ENCODE peak calls at places on chromosome 19, in five cellular contexts. B is neuronal stem cell, V is KG1, L is SHP77, S is HT1080. W is an unnamed sample.

GRCh38 chr19:35757231-35757748 is 461 bp upstream of the HSPB6 start:
- DNase-seq in B (no peak), V (no peak), L (peak), S (peak), W (no peak)

GRCh38 chr19:2149980-2150793 is 1.2 kb downstream of the AP3D1 start:
- DNase-seq in B (no peak), V (no peak), L (no peak), S (no peak), W (no peak)

GRCh38 chr19:45476349-45476717 is 8.5 kb downstream of the FOSB start:
- DNase-seq in B (no peak), V (no peak), L (no peak), S (no peak), W (no peak)

GRCh38 chr19:35513231-35513974 is at the start of gene DMKN:
- DNase-seq in B (no peak), V (no peak), L (no peak), S (peak), W (no peak)

GRCh38 chr19:51712461-51713081 is 11.2 kb downstream of the HAS1 start:
- DNase-seq in B (no peak), V (no peak), L (peak), S (peak), W (no peak)

GRCh38 chr19:3154957-3155736 is 19.3 kb downstream of the GNA15 start:
- DNase-seq in B (no peak), V (peak), L (no peak), S (peak), W (no peak)

GRCh38 chr19:45160870-45161714 is at the start of gene NKPD1:
- DNase-seq in B (no peak), V (no peak), L (no peak), S (no peak), W (no peak)

GRCh38 chr19:5403968-5404640 is 51.1 kb upstream of the ZNRF4 start:
- DNase-seq in B (peak), V (peak), L (no peak), S (peak), W (no peak)

GRCh38 chr19:5891938-5892771 is 11.4 kb downstream of the NDUFA11 start:
- DNase-seq in B (peak), V (no peak), L (peak), S (peak), W (no peak)

GRCh38 chr19:38657633-38658222 is 10.3 kb downstream of the ACTN4 start:
- DNase-seq in B (no peak), V (no peak), L (no peak), S (peak), W (no peak)

GRCh38 chr19:42497492-42498226 is 30.6 kb downstream of the CEACAM1 start:
- DNase-seq in B (no peak), V (no peak), L (no peak), S (no peak), W (no peak)

GRCh38 chr19:3670258-3670795 is 29.9 kb downstream of the PIP5K1C start:
- DNase-seq in B (no peak), V (no peak), L (no peak), S (no peak), W (no peak)

GRCh38 chr19:41701401-41702075 is 6.9 kb upstream of the CEACAM5 start:
- DNase-seq in B (no peak), V (no peak), L (peak), S (no peak), W (peak)

GRCh38 chr19:46919324-46919723 is 58.5 kb downstream of the ARHGAP35 start:
- DNase-seq in B (no peak), V (no peak), L (no peak), S (peak), W (no peak)

GRCh38 chr19:55241143-55241934 is 12.8 kb upstream of the TMEM86B start:
- DNase-seq in B (no peak), V (no peak), L (no peak), S (no peak), W (no peak)

GRCh38 chr19:48970923-48971395 is 5.8 kb downstream of the FTL start:
- DNase-seq in B (peak), V (peak), L (peak), S (peak), W (peak)

GRCh38 chr19:1860133-1860775 is 3.1 kb downstream of the KLF16 start:
- DNase-seq in B (peak), V (no peak), L (no peak), S (peak), W (no peak)

GRCh38 chr19:49957262-49957915 is 3.6 kb downstream of the SIGLEC11 start:
- DNase-seq in B (no peak), V (no peak), L (no peak), S (no peak), W (no peak)

GRCh38 chr19:48964205-48965032 is 690 bp upstream of the FTL start:
- DNase-seq in B (no peak), V (no peak), L (no peak), S (no peak), W (no peak)

GRCh38 chr19:4910594-4911273 is 1.4 kb downstream of the UHRF1 start:
- DNase-seq in B (no peak), V (peak), L (no peak), S (peak), W (no peak)

GRCh38 chr19:48480151-48480475 is 10.9 kb downstream of the CYTH2 start:
- DNase-seq in B (no peak), V (no peak), L (no peak), S (no peak), W (peak)

W was measured in NCI-H1930.